ENCODE peak calls at places on chromosome 4, in ten cellular contexts. One of them, this sample, is unnamed.

GRCh38 chr4:129323630-129324029 is 227.7 kb downstream of the C4orf33 start:
- DNase-seq in endothelial cell of umbilical vein: no peak
- DNase-seq in left ventricle myocardium inferior: no peak
- DNase-seq in neuronal stem cell: no peak
- DNase-seq in GM23248: no peak
- DNase-seq in breast epithelium: no peak
- DNase-seq in pancreas: no peak
- DNase-seq in CD8-positive, alpha-beta memory T cell: no peak
- DNase-seq in tibial artery: no peak
- DNase-seq in GM23338: no peak
- DNase-seq in this sample: no peak

GRCh38 chr4:158817562-158818370 is 48.9 kb downstream of the FNIP2 start:
- DNase-seq in neuronal stem cell: no peak
- DNase-seq in pancreas: no peak
- DNase-seq in GM23248: no peak
- DNase-seq in GM23338: no peak
- DNase-seq in breast epithelium: no peak
- DNase-seq in endothelial cell of umbilical vein: peak; percentile 62
- DNase-seq in tibial artery: no peak
- DNase-seq in CD8-positive, alpha-beta memory T cell: no peak
- DNase-seq in left ventricle myocardium inferior: no peak
- DNase-seq in this sample: no peak

GRCh38 chr4:105797225-105797624 is 88.6 kb downstream of the GSTCD start:
- DNase-seq in endothelial cell of umbilical vein: no peak
- DNase-seq in neuronal stem cell: no peak
- DNase-seq in CD8-positive, alpha-beta memory T cell: no peak
- DNase-seq in left ventricle myocardium inferior: no peak
- DNase-seq in GM23248: no peak
- DNase-seq in GM23338: no peak
- DNase-seq in tibial artery: no peak
- DNase-seq in breast epithelium: no peak
- DNase-seq in pancreas: no peak
- DNase-seq in this sample: no peak

GRCh38 chr4:119652978-119653377 is 24.4 kb upstream of the PDE5A start:
- DNase-seq in GM23248: peak; percentile 52
- DNase-seq in endothelial cell of umbilical vein: no peak
- DNase-seq in neuronal stem cell: no peak
- DNase-seq in left ventricle myocardium inferior: no peak
- DNase-seq in tibial artery: no peak
- DNase-seq in CD8-positive, alpha-beta memory T cell: no peak
- DNase-seq in breast epithelium: no peak
- DNase-seq in GM23338: no peak
- DNase-seq in pancreas: no peak
- DNase-seq in this sample: no peak

GRCh38 chr4:74426101-74426500 is 18.8 kb upstream of the AREG start:
- DNase-seq in tibial artery: no peak
- DNase-seq in GM23338: no peak
- DNase-seq in pancreas: no peak
- DNase-seq in GM23248: peak; percentile 84
- DNase-seq in left ventricle myocardium inferior: no peak
- DNase-seq in endothelial cell of umbilical vein: no peak
- DNase-seq in breast epithelium: no peak
- DNase-seq in CD8-positive, alpha-beta memory T cell: no peak
- DNase-seq in neuronal stem cell: no peak
- DNase-seq in this sample: no peak

GRCh38 chr4:88006956-88007303 is 505 bp upstream of the PKD2 start:
- DNase-seq in GM23248: no peak
- DNase-seq in left ventricle myocardium inferior: no peak
- DNase-seq in GM23338: peak; percentile 57
- DNase-seq in pancreas: no peak
- DNase-seq in tibial artery: no peak
- DNase-seq in endothelial cell of umbilical vein: no peak
- DNase-seq in CD8-positive, alpha-beta memory T cell: no peak
- DNase-seq in breast epithelium: no peak
- DNase-seq in neuronal stem cell: no peak
- DNase-seq in this sample: no peak

GRCh38 chr4:173413043-173413442 is 14.1 kb upstream of the SCRG1 start:
- DNase-seq in endothelial cell of umbilical vein: peak; percentile 68
- DNase-seq in left ventricle myocardium inferior: no peak
- DNase-seq in neuronal stem cell: no peak
- DNase-seq in GM23338: no peak
- DNase-seq in CD8-positive, alpha-beta memory T cell: no peak
- DNase-seq in pancreas: no peak
- DNase-seq in tibial artery: no peak
- DNase-seq in GM23248: peak; percentile 22
- DNase-seq in breast epithelium: no peak
- DNase-seq in this sample: no peak

GRCh38 chr4:34720563-34720962 is 1523.8 kb downstream of the ARAP2 start:
- DNase-seq in left ventricle myocardium inferior: no peak
- DNase-seq in pancreas: no peak
- DNase-seq in CD8-positive, alpha-beta memory T cell: no peak
- DNase-seq in breast epithelium: no peak
- DNase-seq in neuronal stem cell: peak; percentile 40
- DNase-seq in tibial artery: no peak
- DNase-seq in endothelial cell of umbilical vein: peak; percentile 2
- DNase-seq in GM23338: peak; percentile 67
- DNase-seq in GM23248: peak; percentile 60
- DNase-seq in this sample: no peak

DNA sequence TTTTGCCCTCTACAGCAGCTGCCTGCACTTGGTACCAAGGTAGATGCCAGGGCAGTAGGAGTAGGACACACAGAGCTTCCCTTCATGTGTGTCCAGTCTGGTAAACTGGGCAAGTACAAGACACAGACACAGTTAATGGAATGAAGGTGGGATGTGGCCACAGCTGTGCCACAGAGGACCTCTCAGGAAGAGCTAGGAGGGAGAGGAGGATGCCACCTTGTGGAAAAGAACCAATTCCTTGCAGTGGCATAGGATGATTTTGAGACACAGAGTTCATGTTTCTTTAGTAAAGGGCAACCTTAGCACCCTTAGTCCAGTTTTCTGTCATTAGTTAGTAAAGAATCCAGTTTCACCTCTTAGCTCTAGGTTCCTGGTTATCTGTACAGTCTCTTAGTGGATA is 36.3 kb upstream of the TBC1D14 start:
- DNase-seq in tibial artery: no peak
- DNase-seq in left ventricle myocardium inferior: no peak
- DNase-seq in neuronal stem cell: no peak
- DNase-seq in endothelial cell of umbilical vein: peak; percentile 21
- DNase-seq in breast epithelium: no peak
- DNase-seq in pancreas: no peak
- DNase-seq in GM23248: peak; percentile 23
- DNase-seq in CD8-positive, alpha-beta memory T cell: no peak
- DNase-seq in GM23338: no peak
- DNase-seq in this sample: no peak
- H3K36me3 ChIP-seq in tibial artery: peaks cover 62% of the 10 kb centered on the region
- H3K36me3 ChIP-seq in left ventricle myocardium inferior: peaks cover 72% of the 10 kb centered on the region
- H3K36me3 ChIP-seq in neuronal stem cell: peaks cover 44% of the 10 kb centered on the region
- H3K36me3 ChIP-seq in endothelial cell of umbilical vein: peaks cover 6% of the 10 kb centered on the region
- H3K36me3 ChIP-seq in breast epithelium: peaks cover 2% of the 10 kb centered on the region
- H3K36me3 ChIP-seq in pancreas: no peaks in the 10 kb centered on the region
- H3K36me3 ChIP-seq in GM23248: peaks cover 13% of the 10 kb centered on the region
- H3K36me3 ChIP-seq in CD8-positive, alpha-beta memory T cell: peaks cover 25% of the 10 kb centered on the region
- H3K36me3 ChIP-seq in GM23338: peaks cover 12% of the 10 kb centered on the region
- H3K36me3 ChIP-seq in this sample: peaks cover 48% of the 10 kb centered on the region

GRCh38 chr4:93828830-93829530 is 427 bp downstream of the ATOH1 start:
- DNase-seq in pancreas: peak; percentile 62
- DNase-seq in GM23338: peak; percentile 82
- DNase-seq in neuronal stem cell: peak; percentile 56
- DNase-seq in CD8-positive, alpha-beta memory T cell: no peak
- DNase-seq in GM23248: peak; percentile 24
- DNase-seq in breast epithelium: no peak
- DNase-seq in tibial artery: no peak
- DNase-seq in left ventricle myocardium inferior: no peak
- DNase-seq in endothelial cell of umbilical vein: no peak
- DNase-seq in this sample: no peak

GRCh38 chr4:93829531-93830089 is 1.1 kb downstream of the ATOH1 start:
- DNase-seq in endothelial cell of umbilical vein: no peak
- DNase-seq in CD8-positive, alpha-beta memory T cell: no peak
- DNase-seq in GM23338: peak; percentile 66
- DNase-seq in GM23248: peak; percentile 2
- DNase-seq in tibial artery: no peak
- DNase-seq in left ventricle myocardium inferior: no peak
- DNase-seq in breast epithelium: no peak
- DNase-seq in pancreas: no peak
- DNase-seq in neuronal stem cell: peak; percentile 48
- DNase-seq in this sample: no peak

GRCh38 chr4:93827272-93827947 is 1.1 kb upstream of the ATOH1 start:
- DNase-seq in neuronal stem cell: peak; percentile 38
- DNase-seq in left ventricle myocardium inferior: no peak
- DNase-seq in tibial artery: no peak
- DNase-seq in breast epithelium: no peak
- DNase-seq in CD8-positive, alpha-beta memory T cell: no peak
- DNase-seq in pancreas: no peak
- DNase-seq in GM23338: peak; percentile 92
- DNase-seq in GM23248: no peak
- DNase-seq in endothelial cell of umbilical vein: no peak
- DNase-seq in this sample: no peak

GRCh38 chr4:93830090-93830818 is 1.7 kb downstream of the ATOH1 start:
- DNase-seq in CD8-positive, alpha-beta memory T cell: no peak
- DNase-seq in tibial artery: no peak
- DNase-seq in neuronal stem cell: peak; percentile 14
- DNase-seq in GM23338: peak; percentile 37
- DNase-seq in pancreas: no peak
- DNase-seq in left ventricle myocardium inferior: no peak
- DNase-seq in endothelial cell of umbilical vein: no peak
- DNase-seq in breast epithelium: no peak
- DNase-seq in GM23248: no peak
- DNase-seq in this sample: no peak

DNA sequence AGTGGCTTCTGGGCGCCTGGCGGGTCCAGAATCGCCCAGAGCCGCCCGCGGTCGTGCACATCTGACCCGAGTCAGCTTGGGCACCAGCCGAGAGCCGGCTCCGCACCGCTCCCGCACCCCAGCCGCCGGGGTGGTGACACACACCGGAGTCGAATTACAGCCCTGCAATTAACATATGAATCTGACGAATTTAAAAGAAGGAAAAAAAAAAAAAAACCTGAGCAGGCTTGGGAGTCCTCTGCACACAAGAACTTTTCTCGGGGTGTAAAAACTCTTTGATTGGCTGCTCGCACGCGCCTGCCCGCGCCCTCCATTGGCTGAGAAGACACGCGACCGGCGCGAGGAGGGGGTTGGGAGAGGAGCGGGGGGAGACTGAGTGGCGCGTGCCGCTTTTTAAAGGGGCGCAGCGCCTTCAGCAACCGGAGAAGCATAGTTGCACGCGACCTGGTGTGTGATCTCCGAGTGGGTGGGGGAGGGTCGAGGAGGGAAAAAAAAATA is at the start of gene ATOH1:
- DNase-seq in endothelial cell of umbilical vein: no peak
- DNase-seq in GM23338: peak; percentile 97
- DNase-seq in CD8-positive, alpha-beta memory T cell: no peak
- DNase-seq in left ventricle myocardium inferior: no peak
- DNase-seq in tibial artery: no peak
- DNase-seq in neuronal stem cell: peak; percentile 80
- DNase-seq in GM23248: peak; percentile 13
- DNase-seq in breast epithelium: no peak
- DNase-seq in pancreas: peak; percentile 69
- DNase-seq in this sample: no peak
- H3K4me3 ChIP-seq in endothelial cell of umbilical vein: no peak within 1 kb of the TSS
- H3K4me3 ChIP-seq in GM23338: peak within 1 kb of the TSS; percentile 66
- H3K4me3 ChIP-seq in CD8-positive, alpha-beta memory T cell: no peak within 1 kb of the TSS
- H3K4me3 ChIP-seq in left ventricle myocardium inferior: peak within 1 kb of the TSS; percentile 63
- H3K4me3 ChIP-seq in tibial artery: peak within 1 kb of the TSS; percentile 44
- H3K4me3 ChIP-seq in neuronal stem cell: peak within 1 kb of the TSS; percentile 44
- H3K4me3 ChIP-seq in GM23248: peak within 1 kb of the TSS; percentile 35
- H3K4me3 ChIP-seq in breast epithelium: peak within 1 kb of the TSS; percentile 27
- H3K4me3 ChIP-seq in pancreas: no peak within 1 kb of the TSS
- H3K4me3 ChIP-seq in this sample: peak within 1 kb of the TSS; percentile 47

GRCh38 chr4:112888617-112889016 is 160.8 kb upstream of the ANK2 start:
- DNase-seq in breast epithelium: no peak
- DNase-seq in GM23248: no peak
- DNase-seq in GM23338: no peak
- DNase-seq in pancreas: no peak
- DNase-seq in endothelial cell of umbilical vein: no peak
- DNase-seq in tibial artery: no peak
- DNase-seq in CD8-positive, alpha-beta memory T cell: no peak
- DNase-seq in neuronal stem cell: no peak
- DNase-seq in left ventricle myocardium inferior: no peak
- DNase-seq in this sample: no peak

GRCh38 chr4:112894480-112894879 is 155.0 kb upstream of the ANK2 start:
- DNase-seq in breast epithelium: no peak
- DNase-seq in CD8-positive, alpha-beta memory T cell: no peak
- DNase-seq in GM23248: no peak
- DNase-seq in pancreas: no peak
- DNase-seq in left ventricle myocardium inferior: no peak
- DNase-seq in GM23338: no peak
- DNase-seq in neuronal stem cell: no peak
- DNase-seq in endothelial cell of umbilical vein: no peak
- DNase-seq in tibial artery: no peak
- DNase-seq in this sample: no peak

GRCh38 chr4:112885897-112886296 is 163.6 kb upstream of the ANK2 start:
- DNase-seq in breast epithelium: no peak
- DNase-seq in GM23248: no peak
- DNase-seq in left ventricle myocardium inferior: no peak
- DNase-seq in pancreas: no peak
- DNase-seq in neuronal stem cell: no peak
- DNase-seq in CD8-positive, alpha-beta memory T cell: no peak
- DNase-seq in endothelial cell of umbilical vein: no peak
- DNase-seq in GM23338: peak; percentile 23
- DNase-seq in tibial artery: no peak
- DNase-seq in this sample: no peak

GRCh38 chr4:112889199-112889598 is 160.3 kb upstream of the ANK2 start:
- DNase-seq in left ventricle myocardium inferior: no peak
- DNase-seq in pancreas: no peak
- DNase-seq in CD8-positive, alpha-beta memory T cell: no peak
- DNase-seq in endothelial cell of umbilical vein: no peak
- DNase-seq in neuronal stem cell: no peak
- DNase-seq in tibial artery: no peak
- DNase-seq in breast epithelium: no peak
- DNase-seq in GM23248: peak; percentile 6
- DNase-seq in GM23338: no peak
- DNase-seq in this sample: no peak

DNA sequence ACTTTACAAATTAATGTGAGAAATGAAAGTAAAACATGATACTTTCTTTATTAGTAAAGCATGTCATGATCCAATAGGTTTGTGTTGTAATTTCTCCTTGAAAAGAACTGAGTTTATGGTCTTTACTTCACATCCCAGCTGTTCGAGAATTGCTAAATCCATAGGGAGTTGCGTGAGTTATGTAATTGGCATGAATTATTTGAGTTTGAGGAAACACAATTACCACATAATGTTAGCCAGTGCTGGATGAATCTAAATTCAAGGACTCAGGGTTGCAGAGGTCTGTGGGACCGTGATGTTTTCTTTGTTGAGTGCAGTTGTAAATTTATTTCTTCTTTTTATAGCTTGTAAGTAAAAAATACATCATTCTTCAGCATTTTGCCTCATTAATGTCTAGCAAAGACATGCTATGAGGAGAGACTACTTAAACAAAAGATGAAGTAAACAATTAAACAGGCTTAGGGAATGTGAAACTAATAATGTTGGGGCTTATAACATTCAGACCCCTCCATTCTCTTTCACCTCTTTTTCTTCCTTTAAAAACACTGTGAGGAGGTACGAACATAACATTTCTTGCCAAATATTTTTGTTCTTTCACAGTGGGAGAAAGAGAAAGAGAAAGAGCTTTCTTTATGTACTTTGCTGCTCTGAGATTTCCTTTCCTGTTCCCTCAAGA is 159.7 kb upstream of the ANK2 start:
- DNase-seq in GM23248: peak; percentile 82
- DNase-seq in GM23338: no peak
- DNase-seq in left ventricle myocardium inferior: no peak
- DNase-seq in neuronal stem cell: no peak
- DNase-seq in CD8-positive, alpha-beta memory T cell: no peak
- DNase-seq in tibial artery: no peak
- DNase-seq in endothelial cell of umbilical vein: no peak
- DNase-seq in pancreas: no peak
- DNase-seq in breast epithelium: no peak
- DNase-seq in this sample: no peak
- H3K27ac ChIP-seq in GM23248: peak overlapping the region; percentile 43
- H3K27ac ChIP-seq in GM23338: peak overlapping the region; percentile 50
- H3K27ac ChIP-seq in left ventricle myocardium inferior: peak overlapping the region; percentile 61
- H3K27ac ChIP-seq in neuronal stem cell: peak overlapping the region; percentile 53
- H3K27ac ChIP-seq in CD8-positive, alpha-beta memory T cell: no peak overlapping the region
- H3K27ac ChIP-seq in tibial artery: peak overlapping the region; percentile 48
- H3K27ac ChIP-seq in endothelial cell of umbilical vein: no peak overlapping the region
- H3K27ac ChIP-seq in pancreas: no peak overlapping the region
- H3K27ac ChIP-seq in breast epithelium: peak overlapping the region; percentile 41
- H3K27ac ChIP-seq in this sample: peak overlapping the region; percentile 58

GRCh38 chr4:163087805-163088204 is 78.9 kb downstream of the NAF1 start:
- DNase-seq in GM23248: no peak
- DNase-seq in CD8-positive, alpha-beta memory T cell: no peak
- DNase-seq in left ventricle myocardium inferior: no peak
- DNase-seq in tibial artery: no peak
- DNase-seq in GM23338: no peak
- DNase-seq in pancreas: no peak
- DNase-seq in neuronal stem cell: no peak
- DNase-seq in endothelial cell of umbilical vein: no peak
- DNase-seq in breast epithelium: no peak
- DNase-seq in this sample: no peak
- H3K36me3 ChIP-seq in GM23248: no peaks in the 10 kb centered on the region
- H3K36me3 ChIP-seq in CD8-positive, alpha-beta memory T cell: no peaks in the 10 kb centered on the region
- H3K36me3 ChIP-seq in left ventricle myocardium inferior: no peaks in the 10 kb centered on the region
- H3K36me3 ChIP-seq in tibial artery: no peaks in the 10 kb centered on the region
- H3K36me3 ChIP-seq in GM23338: no peaks in the 10 kb centered on the region
- H3K36me3 ChIP-seq in pancreas: no peaks in the 10 kb centered on the region
- H3K36me3 ChIP-seq in neuronal stem cell: no peaks in the 10 kb centered on the region
- H3K36me3 ChIP-seq in endothelial cell of umbilical vein: no peaks in the 10 kb centered on the region
- H3K36me3 ChIP-seq in breast epithelium: no peaks in the 10 kb centered on the region
- H3K36me3 ChIP-seq in this sample: no peaks in the 10 kb centered on the region